ENCODE peak calls at places on chromosomes 6 and 20, in four cellular contexts. R is HCT116, T is stomach, A is heart left ventricle. P is an unnamed sample.

GRCh38 chr20:46704714-46705377 is 4.6 kb upstream of the SLC2A10 start:
- DNase-seq in A (no peak), T (no peak), R (no peak), P (no peak)

GRCh38 chr20:25252226-25252625 is 4.3 kb downstream of the PYGB start:
- DNase-seq in T (no peak), R (no peak), A (no peak), P (no peak)

GRCh38 chr20:2476742-2477615 is 6.4 kb upstream of the SNRPB start:
- DNase-seq in A (no peak), T (no peak), R (no peak), P (no peak)

GRCh38 chr20:52039746-52040145 is 151.8 kb downstream of the ZFP64 start:
- DNase-seq in T (no peak), A (no peak), R (no peak), P (no peak)

GRCh38 chr20:41671143-41671542 is 53.0 kb upstream of the CHD6 start:
- DNase-seq in A (no peak), R (no peak), T (no peak), P (no peak)

GRCh38 chr6:105646391-105646867 is 243.5 kb upstream of the PREP start:
- DNase-seq in R (no peak), A (no peak), T (no peak), P (no peak)

GRCh38 chr20:49712918-49713778 is 530 bp downstream of the B4GALT5 start:
- DNase-seq in R (no peak), A (peak), T (peak), P (peak)

GRCh38 chr20:48012401-48012974 is 227.2 kb upstream of the SULF2 start:
- DNase-seq in T (no peak), A (no peak), R (no peak), P (no peak)

GRCh38 chr6:166598441-166599138 is 12.1 kb upstream of the RAMACL start:
- DNase-seq in A (peak), R (no peak), T (no peak), P (no peak)

GRCh38 chr6:144895890-144896289 is 610.8 kb downstream of the UTRN start:
- DNase-seq in R (no peak), A (no peak), T (no peak), P (no peak)

GRCh38 chr20:25223179-25223661 is 24.7 kb upstream of the PYGB start:
- DNase-seq in A (no peak), T (peak), R (peak), P (no peak)

GRCh38 chr20:16955971-16956370 is 207.8 kb downstream of the OTOR start:
- DNase-seq in A (no peak), T (no peak), R (no peak), P (no peak)

DNA sequence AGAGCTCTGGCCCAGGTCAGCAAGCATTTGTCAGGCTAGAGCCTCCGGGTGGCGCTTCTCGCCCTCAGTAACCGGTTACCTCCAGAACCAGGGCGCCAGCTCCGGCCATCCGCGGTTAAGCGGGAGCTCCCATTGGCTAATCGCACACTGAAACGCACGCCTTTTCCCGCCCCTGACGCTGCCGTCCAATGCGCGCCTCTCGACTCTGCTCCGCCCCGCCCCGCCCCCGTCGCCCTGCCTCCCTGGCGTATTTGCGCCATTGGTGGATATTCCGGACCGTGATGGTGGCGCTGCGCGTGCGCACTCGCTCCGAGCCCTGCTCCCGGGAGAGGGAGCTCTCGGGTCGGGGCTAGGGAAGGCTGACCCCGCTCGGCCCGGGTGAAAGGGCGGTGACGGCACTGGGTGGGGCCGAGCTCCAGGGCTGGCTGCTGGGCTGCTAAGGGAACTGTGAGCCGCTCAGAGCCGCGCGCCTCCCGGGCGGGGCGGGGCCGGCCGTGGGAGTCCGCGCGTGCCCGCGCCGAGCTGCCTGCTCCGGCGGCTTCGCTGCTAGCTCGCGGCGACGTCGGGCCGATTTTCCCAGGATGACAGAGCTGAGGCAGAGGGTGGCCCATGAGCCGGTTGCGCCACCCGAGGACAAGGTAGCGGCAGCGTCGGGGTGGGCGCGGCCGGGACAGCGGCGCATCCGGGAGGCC is at the start of gene CDS2:
- DNase-seq in A (peak), R (peak), T (peak), P (peak)
- TF ChIP-seq POLR2A in A (peak), R (no peak), T (no peak), P (peak)

GRCh38 chr6:90574610-90575009 is 12.3 kb downstream of the MAP3K7 start:
- DNase-seq in T (no peak), A (no peak), R (no peak), P (no peak)
- TF ChIP-seq CTCF in T (no peak), A (no peak), R (no peak), P (no peak)

GRCh38 chr6:33691456-33692077 is 19.9 kb downstream of the UQCC2 start:
- DNase-seq in T (no peak), A (no peak), R (no peak), P (no peak)
- H3K27ac ChIP-seq in T (peak), A (peak), R (no peak), P (no peak)

DNA sequence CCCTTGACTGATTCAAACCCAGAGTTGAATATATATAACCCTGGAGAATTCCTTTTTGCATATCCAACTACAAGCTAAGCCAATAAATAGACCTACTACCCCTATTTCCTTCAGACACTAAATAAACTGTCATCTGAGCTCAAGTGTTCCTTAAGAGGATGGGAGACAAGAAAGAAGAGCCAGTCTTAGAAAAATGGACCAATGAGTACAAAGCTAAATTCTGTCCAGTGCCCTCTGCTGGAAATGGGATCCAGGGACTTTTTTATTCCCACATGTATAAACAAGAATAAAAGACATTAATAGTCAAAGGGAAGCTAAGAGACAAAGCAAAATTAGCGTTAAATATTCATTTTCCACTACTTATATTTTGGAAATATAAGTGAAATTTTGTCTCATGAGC is 4.8 kb downstream of the PPP1R10 start:
- DNase-seq in A (no peak), T (no peak), R (no peak), P (no peak)
- TF ChIP-seq POLR2A in A (no peak), T (no peak), R (no peak), P (no peak)

GRCh38 chr20:33796263-33796906 is 14.8 kb upstream of the CHMP4B start:
- DNase-seq in R (peak), T (peak), A (no peak), P (peak)

GRCh38 chr20:33791959-33792597 is 19.1 kb upstream of the CHMP4B start:
- DNase-seq in A (no peak), T (peak), R (no peak), P (no peak)

GRCh38 chr20:33798444-33798843 is 12.7 kb upstream of the CHMP4B start:
- DNase-seq in T (no peak), A (no peak), R (no peak), P (no peak)

GRCh38 chr20:33793011-33793931 is 17.9 kb upstream of the CHMP4B start:
- DNase-seq in R (no peak), T (no peak), A (peak), P (peak)

DNA sequence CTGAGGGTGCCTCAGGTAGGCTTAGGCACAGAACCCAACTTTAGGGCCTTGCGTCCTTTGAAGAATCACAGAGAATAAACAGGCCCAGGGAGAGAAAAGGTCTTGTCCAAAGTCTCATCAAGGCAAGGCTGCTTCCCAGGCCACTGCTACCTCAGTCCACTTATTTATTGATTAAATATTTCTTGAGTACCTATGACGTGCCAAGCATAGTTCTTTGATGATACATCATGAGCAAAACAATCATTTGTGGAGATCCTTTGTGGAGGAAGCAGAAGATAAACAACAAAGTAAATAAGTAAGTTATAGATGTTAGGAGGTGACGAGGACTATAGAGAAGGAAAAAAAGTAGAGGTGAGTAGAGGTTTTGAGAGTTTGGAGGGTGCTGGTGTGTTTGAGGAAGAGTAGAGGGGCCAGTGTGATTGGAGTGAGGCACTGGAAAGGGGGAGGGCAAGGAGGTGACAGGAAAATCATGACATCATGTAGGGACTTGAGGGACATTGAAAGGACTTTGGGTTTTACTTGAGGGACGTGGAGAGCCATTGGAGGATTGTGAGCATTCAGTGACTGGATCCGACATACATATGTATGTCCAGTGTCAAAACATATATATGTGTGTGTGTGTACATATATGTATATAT is 14.1 kb upstream of the CHMP4B start:
- DNase-seq in R (peak), T (no peak), A (no peak), P (no peak)
- TF ChIP-seq CTCF in R (no peak), T (no peak), A (no peak), P (no peak)

DNA sequence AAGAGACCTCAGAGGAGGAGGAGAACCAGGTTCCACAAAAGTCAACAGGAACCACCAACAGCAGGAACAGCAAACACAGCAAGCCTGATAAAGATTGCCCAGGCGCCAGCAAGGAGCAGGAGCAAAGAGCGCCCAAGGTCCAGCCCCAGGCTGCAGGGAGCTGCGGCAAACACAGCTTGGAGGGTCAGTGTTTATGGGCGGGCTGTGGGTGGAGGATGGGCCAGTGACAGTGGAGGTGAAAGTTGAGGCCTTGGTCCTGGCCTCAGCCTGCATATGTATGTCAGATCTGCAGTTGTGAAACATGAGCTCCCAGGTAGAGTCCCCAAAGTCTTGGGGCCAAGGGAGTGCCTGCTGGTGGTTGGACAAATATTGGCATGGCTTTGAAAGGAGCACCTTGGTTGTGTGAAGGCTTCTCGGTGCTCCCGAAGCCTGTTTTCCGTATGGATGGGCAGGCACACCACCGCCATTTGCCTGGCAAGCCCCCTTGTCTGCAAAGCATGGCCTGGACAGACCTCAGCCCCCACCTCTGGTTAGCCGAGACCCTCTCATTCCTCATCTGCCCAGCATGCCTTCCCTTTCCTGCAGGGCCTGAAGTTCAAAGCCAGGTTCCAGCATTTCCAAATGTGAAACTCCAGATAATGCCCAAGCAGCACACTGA is 2.0 kb upstream of the CAPN11 start:
- DNase-seq in A (no peak), R (no peak), T (peak), P (peak)
- H3K27ac ChIP-seq in A (no peak), R (no peak), T (peak), P (peak)

P was measured in prostate gland.